ENCODE peak calls at places on chromosomes 12 and 14, in five cellular contexts. S is H1, W is H9, M is neuronal stem cell, O is mesenchymal stem cell. U is an unnamed sample.

GRCh38 chr14:30854492-30854891 is 19.9 kb upstream of the COCH start:
- DNase-seq in O (no peak), M (no peak), W (no peak), S (no peak), U (no peak)

GRCh38 chr12:23542187-23542586 is 407.3 kb downstream of the SOX5 start:
- DNase-seq in W (no peak), M (no peak), O (no peak), S (no peak), U (no peak)

GRCh38 chr12:62915130-62915529 is 19.8 kb downstream of the PPM1H start:
- DNase-seq in S (no peak), O (no peak), M (no peak), W (no peak), U (no peak)

GRCh38 chr14:81767266-81767987 is 233.8 kb upstream of the SEL1L start:
- DNase-seq in W (no peak), S (no peak), M (peak; percentile 8), O (no peak), U (no peak)

GRCh38 chr14:77098470-77099353 is 654 bp downstream of the CIPC start:
- DNase-seq in O (no peak), S (no peak), W (peak; percentile 44), M (no peak), U (no peak)

GRCh38 chr12:131687346-131688125 is 23.4 kb upstream of the SFSWAP start:
- DNase-seq in W (peak; percentile 35), O (no peak), M (no peak), S (no peak), U (no peak)

GRCh38 chr12:80582431-80582830 is 125.0 kb upstream of the MYF6 start:
- DNase-seq in O (no peak), W (no peak), S (no peak), M (no peak), U (peak; percentile 97)

GRCh38 chr12:3251067-3251466 is 173.9 kb downstream of the TSPAN9 start:
- DNase-seq in W (no peak), O (no peak), S (no peak), M (no peak), U (no peak)

GRCh38 chr14:27186048-27186447 is 588.2 kb upstream of the NOVA1 start:
- DNase-seq in O (no peak), M (no peak), W (no peak), S (no peak), U (no peak)

GRCh38 chr14:59869381-59870255 is 958 bp downstream of the RTN1 start:
- DNase-seq in M (no peak), S (no peak), O (no peak), W (peak; percentile 35), U (no peak)

GRCh38 chr12:53143355-53143754 is 37.2 kb upstream of the ZNF740 start:
- DNase-seq in O (no peak), W (no peak), S (no peak), M (no peak), U (peak; percentile 71)

GRCh38 chr14:57066887-57067513 is 201.7 kb downstream of the EXOC5 start:
- DNase-seq in O (peak; percentile 10), M (peak; percentile 57), S (peak; percentile 17), W (peak; percentile 75), U (peak; percentile 27)

GRCh38 chr12:76153616-76154015 is 69.1 kb upstream of the NAP1L1 start:
- DNase-seq in O (no peak), S (no peak), M (no peak), W (no peak), U (no peak)

GRCh38 chr12:76156314-76156713 is 71.8 kb upstream of the NAP1L1 start:
- DNase-seq in W (no peak), M (no peak), S (no peak), O (no peak), U (no peak)

GRCh38 chr12:76152161-76152807 is 67.8 kb upstream of the NAP1L1 start:
- DNase-seq in M (no peak), O (no peak), S (no peak), W (no peak), U (no peak)

GRCh38 chr12:76158518-76159321 is 74.2 kb upstream of the NAP1L1 start:
- DNase-seq in M (peak; percentile 31), S (peak; percentile 21), W (peak; percentile 78), O (peak; percentile 94), U (peak; percentile 86)

DNA sequence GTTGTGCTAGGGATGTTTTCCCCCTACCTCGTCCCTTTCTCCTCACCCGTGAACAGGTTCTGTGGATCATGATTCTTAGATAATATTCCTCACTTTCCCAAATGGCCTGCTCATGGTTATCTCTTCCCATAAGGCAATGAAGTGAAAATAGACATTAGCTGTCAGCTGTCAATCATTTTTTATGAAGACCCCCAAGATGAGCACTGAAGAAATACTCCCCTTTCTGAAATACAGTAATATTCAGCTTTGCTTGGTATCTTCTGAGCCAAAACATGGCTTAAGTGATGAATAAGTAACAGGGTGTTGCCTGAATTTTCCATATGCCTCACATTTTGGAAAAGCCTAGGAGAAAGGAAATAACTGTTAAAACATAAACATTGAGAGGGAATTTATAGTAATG is 70.7 kb upstream of the NAP1L1 start:
- DNase-seq in M (no peak), S (no peak), W (no peak), O (no peak), U (no peak)
- H2BK12ac ChIP-seq in M (no peak overlapping the region), S (no peak overlapping the region), W (no peak overlapping the region), O (no peak overlapping the region), U (no peak overlapping the region)

GRCh38 chr12:100156731-100157426 is 14.2 kb upstream of the BLTP3B start:
- DNase-seq in M (no peak), W (no peak), S (no peak), O (no peak), U (no peak)

GRCh38 chr12:100151769-100152168 is 9.1 kb upstream of the BLTP3B start:
- DNase-seq in M (no peak), S (no peak), O (no peak), W (peak; percentile 58), U (no peak)

GRCh38 chr12:100153131-100153530 is 10.5 kb upstream of the BLTP3B start:
- DNase-seq in O (no peak), S (no peak), W (no peak), M (no peak), U (no peak)

GRCh38 chr12:100157427-100157821 is 14.8 kb upstream of the BLTP3B start:
- DNase-seq in O (no peak), S (no peak), M (no peak), W (no peak), U (no peak)

DNA sequence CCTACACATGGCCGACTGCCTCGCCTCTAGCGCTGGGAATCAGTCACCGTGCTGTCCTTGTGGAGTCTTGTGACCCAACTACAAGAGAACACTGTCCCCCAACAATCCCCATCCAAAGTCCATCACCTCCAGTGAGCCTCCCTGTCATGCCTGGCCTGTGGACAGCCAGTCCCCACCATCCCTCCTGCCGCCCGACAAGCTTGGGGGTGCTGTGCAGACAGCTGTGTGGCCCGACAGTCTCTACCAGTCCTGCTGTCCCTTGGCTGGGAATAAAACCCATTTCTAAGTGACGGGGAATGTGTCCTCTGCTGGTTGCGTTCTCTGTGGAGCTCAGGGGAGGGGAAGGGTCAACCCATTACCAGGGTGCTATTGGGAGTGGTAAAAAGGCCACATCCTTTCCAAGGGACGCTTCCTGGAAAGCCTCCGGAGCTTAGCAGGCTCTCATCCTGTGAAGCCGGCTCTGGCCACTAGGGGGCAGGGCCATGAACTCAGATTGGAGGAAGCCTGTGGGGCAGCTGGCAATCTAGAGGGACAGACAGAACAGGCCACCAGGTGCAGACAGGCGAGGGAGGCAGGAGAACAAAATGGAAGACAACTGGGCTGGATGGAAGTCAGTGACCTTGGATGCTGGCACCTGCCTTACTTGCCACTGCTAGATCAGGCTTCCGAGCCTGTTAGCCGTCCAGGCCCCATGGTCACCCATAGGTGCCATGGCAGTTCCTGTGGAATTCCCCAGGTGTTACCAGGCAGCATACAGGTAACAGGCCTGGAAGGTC is 12.0 kb upstream of the BLTP3B start:
- DNase-seq in W (peak; percentile 97), M (peak; percentile 51), S (peak; percentile 79), O (peak; percentile 70), U (peak; percentile 84)
- H2AFZ ChIP-seq in W (no peak overlapping the region), M (peak overlapping the region; percentile 72), S (peak overlapping the region; percentile 60), O (no peak overlapping the region), U (peak overlapping the region; percentile 40)

GRCh38 chr12:122087431-122088180 is 9.1 kb downstream of the MLXIP start:
- DNase-seq in M (no peak), W (no peak), S (no peak), O (no peak), U (no peak)

GRCh38 chr12:122085571-122085970 is 7.0 kb downstream of the MLXIP start:
- DNase-seq in O (no peak), M (no peak), S (no peak), W (no peak), U (no peak)

GRCh38 chr12:122088181-122088810 is 9.7 kb downstream of the MLXIP start:
- DNase-seq in S (no peak), W (no peak), O (no peak), M (no peak), U (peak; percentile 68)

GRCh38 chr12:122086088-122086487 is 7.5 kb downstream of the MLXIP start:
- DNase-seq in O (no peak), W (no peak), S (no peak), M (no peak), U (no peak)

DNA sequence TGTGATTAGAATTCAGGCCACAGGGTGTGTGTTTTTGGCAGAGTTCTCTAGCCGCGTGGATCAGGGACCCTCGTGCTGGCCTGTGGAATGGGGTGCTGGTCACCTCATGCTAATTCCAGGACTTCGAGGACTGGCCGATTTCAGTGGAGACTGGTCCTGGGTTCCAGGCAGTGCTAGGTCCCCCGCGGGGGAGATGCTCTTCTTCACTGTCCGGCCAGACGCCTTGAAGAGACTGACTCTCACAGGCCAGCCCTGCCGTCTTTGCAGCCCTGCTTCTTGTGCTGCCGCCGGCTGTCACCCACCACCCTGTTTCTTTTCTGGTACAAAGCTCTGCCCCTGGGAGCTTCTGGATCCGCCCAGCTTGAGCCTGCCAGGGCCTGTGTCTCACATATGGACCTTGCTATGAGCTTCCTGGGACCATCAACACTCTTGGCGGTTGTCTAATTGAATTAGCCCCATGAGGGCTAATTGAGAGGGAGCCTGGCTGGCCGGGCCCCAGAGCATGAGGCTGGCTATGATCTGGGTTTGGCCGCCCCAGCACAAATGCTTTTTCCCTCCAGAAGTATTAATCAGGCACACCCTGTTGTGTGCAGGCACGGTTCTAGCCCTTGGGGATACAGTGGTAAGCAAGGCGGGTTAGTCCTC is 8.2 kb downstream of the MLXIP start:
- DNase-seq in S (no peak), M (no peak), O (no peak), W (no peak), U (no peak)
- H2BK12ac ChIP-seq in S (no peak overlapping the region), M (no peak overlapping the region), O (no peak overlapping the region), W (no peak overlapping the region), U (no peak overlapping the region)

GRCh38 chr12:57744777-57745484 is at the start of gene TSPAN31:
- DNase-seq in O (peak; percentile 99), M (peak; percentile 91), W (peak; percentile 98), S (peak; percentile 91), U (peak; percentile 97)

GRCh38 chr12:57746025-57746424 is 1.2 kb downstream of the TSPAN31 start:
- DNase-seq in W (no peak), O (no peak), M (no peak), S (no peak), U (no peak)

GRCh38 chr12:57744194-57744776 is 554 bp upstream of the TSPAN31 start:
- DNase-seq in S (no peak), M (no peak), W (no peak), O (no peak), U (peak; percentile 53)

GRCh38 chr12:57745485-57745881 is 644 bp downstream of the TSPAN31 start:
- DNase-seq in M (no peak), W (no peak), O (no peak), S (no peak), U (no peak)

DNA sequence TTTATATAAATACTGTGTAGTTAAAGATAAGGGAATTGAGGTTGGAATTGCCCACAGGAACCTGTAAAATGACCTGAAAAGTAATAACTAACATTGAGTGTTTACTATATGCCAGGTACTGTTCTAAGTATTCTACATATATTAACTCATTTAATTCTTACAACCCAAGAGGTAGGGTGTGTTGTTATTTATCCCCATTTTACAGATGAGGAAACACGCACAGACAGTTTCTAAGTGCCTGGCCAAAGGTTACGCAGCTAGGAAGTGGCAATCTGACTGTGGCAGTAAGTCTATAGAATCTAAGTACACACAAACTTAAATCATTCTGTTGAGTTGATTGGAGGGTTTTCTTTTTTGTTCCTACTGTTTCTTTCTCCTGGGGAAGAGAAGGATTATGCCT is 1.1 kb upstream of the TSPAN31 start:
- DNase-seq in M (no peak), S (no peak), W (no peak), O (no peak), U (no peak)
- H2AFZ ChIP-seq in M (no peak overlapping the region), S (no peak overlapping the region), W (no peak overlapping the region), O (no peak overlapping the region), U (no peak overlapping the region)

U was measured in trophoblast cell.